ENCODE peak calls at places on chromosome 19, in nine cellular contexts. G is activated naive CD8-positive, alpha-beta T cell treated with anti-CD3 and anti-CD28 coated beads for 36 hours; D is PC-3; S is stimulated activated CD8-positive, alpha-beta memory T cell treated with anti-CD3 and anti-CD28 coated beads, Interleukin-7, amount 100 ng/mL, for 1 hour; M is HEK293T; X is kidney; L is GOT3; O is GM19239; Z is tibial nerve. R is an unnamed sample.

GRCh38 chr19:22144394-22144793 is 52.4 kb downstream of the ZNF676 start:
- DNase-seq in G (no peak), D (no peak), S (no peak), M (no peak), X (no peak), L (no peak), O (no peak), Z (no peak), R (peak; percentile 30)

GRCh38 chr19:39388657-39389056 is 2.2 kb downstream of the PAF1 start:
- DNase-seq in G (no peak), D (no peak), S (no peak), M (no peak), X (no peak), L (no peak), O (no peak), Z (no peak), R (no peak)

GRCh38 chr19:42322305-42322704 is 3.1 kb upstream of the MEGF8 start:
- DNase-seq in G (no peak), D (no peak), S (no peak), M (no peak), X (no peak), L (no peak), O (no peak), Z (no peak), R (no peak)

GRCh38 chr19:48170817-48171347 is 402 bp downstream of the ZSWIM9 start:
- DNase-seq in G (no peak), D (no peak), S (no peak), M (no peak), X (peak; percentile 78), L (no peak), O (no peak), Z (no peak), R (no peak)

GRCh38 chr19:31261651-31262331 is 87.4 kb downstream of the TSHZ3 start:
- DNase-seq in G (no peak), D (no peak), S (no peak), M (no peak), X (no peak), L (no peak), O (no peak), Z (no peak), R (no peak)

GRCh38 chr19:40247735-40248262 is 21.3 kb upstream of the CCNP start:
- DNase-seq in G (no peak), D (no peak), S (no peak), M (no peak), X (peak; percentile 53), L (no peak), O (no peak), Z (no peak), R (no peak)

GRCh38 chr19:1252221-1252817 is 3.9 kb downstream of the MIDN start:
- DNase-seq in G (peak; percentile 83), D (peak; percentile 81), S (no peak), M (no peak), X (peak; percentile 98), L (peak; percentile 78), O (no peak), Z (peak; percentile 85), R (peak; percentile 99)

GRCh38 chr19:7862413-7862951 is 11.7 kb downstream of the PRR36 start:
- DNase-seq in G (peak; percentile 78), D (no peak), S (peak; percentile 32), M (peak; percentile 52), X (peak; percentile 87), L (no peak), O (peak; percentile 72), Z (no peak), R (no peak)

GRCh38 chr19:19113040-19113541 is 25.2 kb downstream of the TMEM161A start:
- DNase-seq in G (no peak), D (peak; percentile 36), S (no peak), M (no peak), X (no peak), L (no peak), O (no peak), Z (no peak), R (no peak)

GRCh38 chr19:17510220-17510993 is 1.0 kb upstream of the PGLS start:
- DNase-seq in G (no peak), D (no peak), S (no peak), M (no peak), X (no peak), L (no peak), O (no peak), Z (no peak), R (peak; percentile 24)

GRCh38 chr19:53977991-53978731 is 13.3 kb upstream of the CACNG6 start:
- DNase-seq in G (peak; percentile 35), D (peak; percentile 44), S (no peak), M (peak; percentile 87), X (no peak), L (peak; percentile 31), O (no peak), Z (peak; percentile 25), R (no peak)

GRCh38 chr19:51926426-51926783 is 867 bp upstream of the ZNF613 start:
- DNase-seq in G (no peak), D (no peak), S (no peak), M (no peak), X (no peak), L (no peak), O (no peak), Z (no peak), R (no peak)

GRCh38 chr19:7099597-7099921 is 30.1 kb downstream of the ZNF557 start:
- DNase-seq in G (no peak), D (peak; percentile 80), S (no peak), M (no peak), X (no peak), L (no peak), O (no peak), Z (no peak), R (no peak)

GRCh38 chr19:16920816-16921529 is 32.2 kb downstream of the F2RL3 start:
- DNase-seq in G (no peak), D (peak; percentile 90), S (no peak), M (no peak), X (peak; percentile 64), L (peak; percentile 50), O (no peak), Z (no peak), R (peak; percentile 99)

GRCh38 chr19:4911786-4912672 is 2.7 kb downstream of the UHRF1 start:
- DNase-seq in G (peak; percentile 77), D (peak; percentile 99), S (peak; percentile 43), M (peak; percentile 60), X (peak; percentile 94), L (peak; percentile 90), O (peak; percentile 47), Z (peak; percentile 71), R (peak; percentile 99)

GRCh38 chr19:18168673-18169381 is 4.8 kb upstream of the IFI30 start:
- DNase-seq in G (no peak), D (no peak), S (no peak), M (no peak), X (no peak), L (no peak), O (no peak), Z (no peak), R (no peak)

GRCh38 chr19:3687774-3688706 is 12.2 kb downstream of the PIP5K1C start:
- DNase-seq in G (peak; percentile 49), D (no peak), S (no peak), M (no peak), X (peak; percentile 70), L (no peak), O (no peak), Z (no peak), R (no peak)

GRCh38 chr19:12478234-12478941 is 6.2 kb downstream of the ZNF709 start:
- DNase-seq in G (no peak), D (no peak), S (no peak), M (no peak), X (no peak), L (no peak), O (no peak), Z (no peak), R (no peak)

GRCh38 chr19:14985133-14985532 is 5.5 kb upstream of the SLC1A6 start:
- DNase-seq in G (peak; percentile 7), D (no peak), S (no peak), M (no peak), X (no peak), L (no peak), O (no peak), Z (no peak), R (no peak)

GRCh38 chr19:55319786-55320185 is 5.4 kb downstream of the TMEM150B start:
- DNase-seq in G (no peak), D (no peak), S (no peak), M (peak; percentile 90), X (peak; percentile 78), L (no peak), O (no peak), Z (no peak), R (no peak)

GRCh38 chr19:38049105-38049649 is 142.2 kb downstream of the SIPA1L3 start:
- DNase-seq in G (peak; percentile 51), D (no peak), S (no peak), M (no peak), X (no peak), L (no peak), O (peak; percentile 47), Z (no peak), R (peak; percentile 9)

GRCh38 chr19:52200044-52200443 is 10.2 kb downstream of the PPP2R1A start:
- DNase-seq in G (no peak), D (peak; percentile 25), S (no peak), M (no peak), X (no peak), L (no peak), O (no peak), Z (peak; percentile 57), R (no peak)

GRCh38 chr19:54248016-54248601 is 5.5 kb upstream of the LILRA6 start:
- DNase-seq in G (peak; percentile 33), D (no peak), S (no peak), M (no peak), X (no peak), L (no peak), O (no peak), Z (peak; percentile 29), R (no peak)

GRCh38 chr19:53507523-53508442 is 30.2 kb upstream of the ZNF331 start:
- DNase-seq in G (no peak), D (peak; percentile 20), S (no peak), M (no peak), X (no peak), L (no peak), O (no peak), Z (no peak), R (no peak)

GRCh38 chr19:10404888-10405808 is 1.8 kb upstream of the CDC37 start:
- DNase-seq in G (peak; percentile 71), D (no peak), S (no peak), M (no peak), X (no peak), L (no peak), O (no peak), Z (no peak), R (no peak)

GRCh38 chr19:18999896-19000620 is 33.3 kb downstream of the SUGP2 start:
- DNase-seq in G (no peak), D (no peak), S (no peak), M (no peak), X (no peak), L (no peak), O (no peak), Z (no peak), R (peak; percentile 18)

GRCh38 chr19:48271531-48272151 is 1.8 kb downstream of the ZNF114 start:
- DNase-seq in G (peak; percentile 21), D (peak; percentile 23), S (no peak), M (no peak), X (peak; percentile 79), L (no peak), O (peak; percentile 48), Z (no peak), R (peak; percentile 50)

GRCh38 chr19:789473-790052 is 7.7 kb upstream of the PTBP1 start:
- DNase-seq in G (no peak), D (no peak), S (no peak), M (no peak), X (peak; percentile 80), L (no peak), O (no peak), Z (no peak), R (no peak)

GRCh38 chr19:30629086-30629485 is 256.9 kb downstream of the ZNF536 start:
- DNase-seq in G (no peak), D (no peak), S (no peak), M (no peak), X (no peak), L (no peak), O (no peak), Z (no peak), R (no peak)

GRCh38 chr19:42494321-42494720 is 34.0 kb downstream of the CEACAM1 start:
- DNase-seq in G (no peak), D (no peak), S (no peak), M (no peak), X (no peak), L (no peak), O (no peak), Z (no peak), R (no peak)

GRCh38 chr19:32809254-32809653 is 60.3 kb downstream of the SLC7A9 start:
- DNase-seq in G (no peak), D (no peak), S (no peak), M (no peak), X (no peak), L (no peak), O (no peak), Z (no peak), R (no peak)